ENCODE peak calls at places on chromosomes 12 and 14, in six cellular contexts. One of them, this sample, is unnamed.

GRCh38 chr12:122538496-122538895 is 11.4 kb downstream of the KNTC1 start:
- DNase-seq in left ventricle myocardium inferior: no peak
- DNase-seq in GM23248: no peak
- DNase-seq in pancreas: no peak
- DNase-seq in foreskin fibroblast: no peak
- DNase-seq in cardiac muscle cell: no peak
- DNase-seq in this sample: no peak

GRCh38 chr14:105283028-105283427 is 17.8 kb downstream of the BRF1 start:
- DNase-seq in foreskin fibroblast: no peak
- DNase-seq in GM23248: no peak
- DNase-seq in left ventricle myocardium inferior: no peak
- DNase-seq in pancreas: no peak
- DNase-seq in cardiac muscle cell: no peak
- DNase-seq in this sample: no peak

GRCh38 chr14:74941676-74942097 is 13.7 kb downstream of the PGF start:
- DNase-seq in pancreas: no peak
- DNase-seq in GM23248: peak
- DNase-seq in foreskin fibroblast: peak
- DNase-seq in left ventricle myocardium inferior: peak
- DNase-seq in cardiac muscle cell: no peak
- DNase-seq in this sample: peak

GRCh38 chr12:15688838-15689237 is 100.3 kb downstream of the EPS8 start:
- DNase-seq in GM23248: no peak
- DNase-seq in left ventricle myocardium inferior: no peak
- DNase-seq in cardiac muscle cell: peak
- DNase-seq in pancreas: no peak
- DNase-seq in foreskin fibroblast: no peak
- DNase-seq in this sample: no peak

GRCh38 chr12:76927170-76927784 is 48.5 kb upstream of the CSRP2 start:
- DNase-seq in GM23248: peak
- DNase-seq in cardiac muscle cell: peak
- DNase-seq in left ventricle myocardium inferior: peak
- DNase-seq in pancreas: no peak
- DNase-seq in foreskin fibroblast: no peak
- DNase-seq in this sample: peak

GRCh38 chr12:105221588-105222325 is 14.2 kb downstream of the APPL2 start:
- DNase-seq in GM23248: no peak
- DNase-seq in foreskin fibroblast: no peak
- DNase-seq in left ventricle myocardium inferior: no peak
- DNase-seq in cardiac muscle cell: no peak
- DNase-seq in pancreas: no peak
- DNase-seq in this sample: no peak

GRCh38 chr12:66036317-66036716 is 94.2 kb downstream of the LLPH start:
- DNase-seq in cardiac muscle cell: peak
- DNase-seq in foreskin fibroblast: peak
- DNase-seq in left ventricle myocardium inferior: peak
- DNase-seq in GM23248: peak
- DNase-seq in pancreas: peak
- DNase-seq in this sample: peak

GRCh38 chr12:100845095-100845494 is 50.5 kb downstream of the ANO4 start:
- DNase-seq in foreskin fibroblast: no peak
- DNase-seq in cardiac muscle cell: no peak
- DNase-seq in GM23248: peak
- DNase-seq in left ventricle myocardium inferior: no peak
- DNase-seq in pancreas: no peak
- DNase-seq in this sample: no peak

GRCh38 chr14:92500491-92500941 is 13.1 kb upstream of the RIN3 start:
- DNase-seq in GM23248: no peak
- DNase-seq in pancreas: no peak
- DNase-seq in left ventricle myocardium inferior: peak
- DNase-seq in foreskin fibroblast: no peak
- DNase-seq in cardiac muscle cell: no peak
- DNase-seq in this sample: no peak

GRCh38 chr12:68477906-68478305 is 132.8 kb upstream of the RAP1B start:
- DNase-seq in GM23248: no peak
- DNase-seq in foreskin fibroblast: no peak
- DNase-seq in left ventricle myocardium inferior: no peak
- DNase-seq in pancreas: no peak
- DNase-seq in cardiac muscle cell: no peak
- DNase-seq in this sample: peak

GRCh38 chr12:104682790-104683279 is 226.1 kb downstream of the CHST11 start:
- DNase-seq in GM23248: no peak
- DNase-seq in foreskin fibroblast: no peak
- DNase-seq in left ventricle myocardium inferior: no peak
- DNase-seq in pancreas: no peak
- DNase-seq in cardiac muscle cell: no peak
- DNase-seq in this sample: no peak

GRCh38 chr14:67241416-67242362 is at the start of gene PALS1:
- DNase-seq in cardiac muscle cell: peak
- DNase-seq in pancreas: no peak
- DNase-seq in GM23248: peak
- DNase-seq in left ventricle myocardium inferior: no peak
- DNase-seq in foreskin fibroblast: peak
- DNase-seq in this sample: peak

GRCh38 chr12:6386038-6386437 is 2.1 kb downstream of the LTBR start:
- DNase-seq in pancreas: peak
- DNase-seq in left ventricle myocardium inferior: no peak
- DNase-seq in foreskin fibroblast: no peak
- DNase-seq in GM23248: no peak
- DNase-seq in cardiac muscle cell: no peak
- DNase-seq in this sample: no peak

GRCh38 chr14:22865424-22866215 is 5.9 kb upstream of the LRP10 start:
- DNase-seq in cardiac muscle cell: no peak
- DNase-seq in foreskin fibroblast: no peak
- DNase-seq in pancreas: no peak
- DNase-seq in left ventricle myocardium inferior: no peak
- DNase-seq in GM23248: no peak
- DNase-seq in this sample: peak

GRCh38 chr14:38090506-38090905 is 117.2 kb upstream of the SSTR1 start:
- DNase-seq in foreskin fibroblast: no peak
- DNase-seq in cardiac muscle cell: no peak
- DNase-seq in pancreas: no peak
- DNase-seq in left ventricle myocardium inferior: no peak
- DNase-seq in GM23248: no peak
- DNase-seq in this sample: no peak

DNA sequence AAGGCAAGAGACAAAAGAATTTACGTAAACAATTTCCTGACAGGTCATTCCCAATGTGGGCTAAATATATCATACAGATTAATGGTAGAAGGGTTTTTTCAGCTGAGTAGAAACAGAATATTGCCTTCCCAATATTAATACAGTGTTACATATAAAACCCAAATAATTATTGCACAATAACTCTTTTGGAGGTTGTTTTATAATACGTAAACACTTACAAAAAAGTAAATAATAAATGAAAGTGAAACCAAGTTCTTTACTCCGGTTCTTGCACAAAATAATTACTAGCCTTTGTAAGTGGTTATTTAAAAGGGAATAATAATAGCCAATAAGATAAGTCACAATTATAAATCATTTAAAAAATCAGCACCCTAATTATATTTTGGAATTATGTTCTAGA is 118.6 kb upstream of the SSTR1 start:
- DNase-seq in left ventricle myocardium inferior: no peak
- DNase-seq in foreskin fibroblast: no peak
- DNase-seq in GM23248: peak
- DNase-seq in pancreas: no peak
- DNase-seq in cardiac muscle cell: no peak
- DNase-seq in this sample: no peak
- H3K4me3 ChIP-seq in left ventricle myocardium inferior: peak
- H3K4me3 ChIP-seq in foreskin fibroblast: no peak
- H3K4me3 ChIP-seq in GM23248: peak
- H3K4me3 ChIP-seq in pancreas: no peak
- H3K4me3 ChIP-seq in cardiac muscle cell: no peak
- H3K4me3 ChIP-seq in this sample: no peak

GRCh38 chr12:93824514-93825500 is 147.6 kb downstream of the CRADD start:
- DNase-seq in pancreas: no peak
- DNase-seq in left ventricle myocardium inferior: no peak
- DNase-seq in GM23248: peak
- DNase-seq in foreskin fibroblast: no peak
- DNase-seq in cardiac muscle cell: peak
- DNase-seq in this sample: no peak
- H3K4me3 ChIP-seq in pancreas: no peak
- H3K4me3 ChIP-seq in left ventricle myocardium inferior: no peak
- H3K4me3 ChIP-seq in GM23248: peak
- H3K4me3 ChIP-seq in foreskin fibroblast: no peak
- H3K4me3 ChIP-seq in cardiac muscle cell: no peak
- H3K4me3 ChIP-seq in this sample: no peak

GRCh38 chr14:101002738-101003137 is 99.2 kb upstream of the RTL1 start:
- DNase-seq in GM23248: no peak
- DNase-seq in foreskin fibroblast: no peak
- DNase-seq in left ventricle myocardium inferior: no peak
- DNase-seq in pancreas: no peak
- DNase-seq in cardiac muscle cell: no peak
- DNase-seq in this sample: no peak
- H3K4me3 ChIP-seq in GM23248: no peak
- H3K4me3 ChIP-seq in foreskin fibroblast: no peak
- H3K4me3 ChIP-seq in left ventricle myocardium inferior: no peak
- H3K4me3 ChIP-seq in pancreas: no peak
- H3K4me3 ChIP-seq in cardiac muscle cell: no peak
- H3K4me3 ChIP-seq in this sample: no peak

DNA sequence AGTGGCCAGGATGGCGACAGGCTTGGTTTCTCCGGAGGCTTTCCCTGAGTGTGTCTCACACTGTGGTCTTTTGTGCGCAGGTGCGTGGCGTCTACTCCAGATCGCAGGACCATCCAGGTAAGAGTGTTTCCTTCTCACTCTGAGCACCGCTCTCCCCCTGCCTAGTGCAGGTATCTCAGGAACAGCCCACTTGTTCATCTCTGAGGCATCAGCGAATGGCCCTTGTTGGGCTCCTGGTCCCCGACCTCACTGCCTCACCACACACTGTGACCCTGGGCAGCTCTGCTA is 781 bp downstream of the ADGRD1 start:
- DNase-seq in cardiac muscle cell: no peak
- DNase-seq in pancreas: no peak
- DNase-seq in GM23248: no peak
- DNase-seq in foreskin fibroblast: no peak
- DNase-seq in left ventricle myocardium inferior: no peak
- DNase-seq in this sample: no peak
- H3K4me3 ChIP-seq in cardiac muscle cell: peak
- H3K4me3 ChIP-seq in pancreas: peak
- H3K4me3 ChIP-seq in GM23248: peak
- H3K4me3 ChIP-seq in foreskin fibroblast: peak
- H3K4me3 ChIP-seq in left ventricle myocardium inferior: peak
- H3K4me3 ChIP-seq in this sample: peak

GRCh38 chr12:113056631-113057488 is at the start of gene DTX1:
- DNase-seq in pancreas: peak
- DNase-seq in cardiac muscle cell: peak
- DNase-seq in left ventricle myocardium inferior: peak
- DNase-seq in foreskin fibroblast: no peak
- DNase-seq in GM23248: peak
- DNase-seq in this sample: no peak
- H3K4me3 ChIP-seq in pancreas: peak
- H3K4me3 ChIP-seq in cardiac muscle cell: peak
- H3K4me3 ChIP-seq in left ventricle myocardium inferior: peak
- H3K4me3 ChIP-seq in foreskin fibroblast: no peak
- H3K4me3 ChIP-seq in GM23248: peak
- H3K4me3 ChIP-seq in this sample: peak

GRCh38 chr12:53755451-53756290 is 3.9 kb upstream of the CISTR start:
- DNase-seq in cardiac muscle cell: no peak
- DNase-seq in foreskin fibroblast: no peak
- DNase-seq in left ventricle myocardium inferior: no peak
- DNase-seq in GM23248: no peak
- DNase-seq in pancreas: no peak
- DNase-seq in this sample: no peak

GRCh38 chr12:53757095-53757770 is 5.5 kb upstream of the CISTR start:
- DNase-seq in cardiac muscle cell: peak
- DNase-seq in pancreas: peak
- DNase-seq in GM23248: peak
- DNase-seq in left ventricle myocardium inferior: peak
- DNase-seq in foreskin fibroblast: peak
- DNase-seq in this sample: peak

GRCh38 chr12:53754633-53755261 is 3.0 kb upstream of the CISTR start:
- DNase-seq in GM23248: no peak
- DNase-seq in left ventricle myocardium inferior: no peak
- DNase-seq in cardiac muscle cell: no peak
- DNase-seq in foreskin fibroblast: peak
- DNase-seq in pancreas: no peak
- DNase-seq in this sample: no peak

GRCh38 chr12:53758081-53758769 is 6.4 kb upstream of the CISTR start:
- DNase-seq in foreskin fibroblast: no peak
- DNase-seq in GM23248: no peak
- DNase-seq in pancreas: no peak
- DNase-seq in cardiac muscle cell: no peak
- DNase-seq in left ventricle myocardium inferior: no peak
- DNase-seq in this sample: no peak

GRCh38 chr12:53756300-53757094 is 4.7 kb upstream of the CISTR start:
- DNase-seq in foreskin fibroblast: no peak
- DNase-seq in cardiac muscle cell: no peak
- DNase-seq in GM23248: no peak
- DNase-seq in pancreas: no peak
- DNase-seq in left ventricle myocardium inferior: no peak
- DNase-seq in this sample: no peak
- H3K4me3 ChIP-seq in foreskin fibroblast: no peak
- H3K4me3 ChIP-seq in cardiac muscle cell: no peak
- H3K4me3 ChIP-seq in GM23248: peak
- H3K4me3 ChIP-seq in pancreas: no peak
- H3K4me3 ChIP-seq in left ventricle myocardium inferior: no peak
- H3K4me3 ChIP-seq in this sample: no peak

GRCh38 chr12:62917939-62918338 is 17.0 kb downstream of the PPM1H start:
- DNase-seq in foreskin fibroblast: no peak
- DNase-seq in GM23248: no peak
- DNase-seq in cardiac muscle cell: no peak
- DNase-seq in pancreas: no peak
- DNase-seq in left ventricle myocardium inferior: no peak
- DNase-seq in this sample: no peak
- H3K4me3 ChIP-seq in foreskin fibroblast: no peak
- H3K4me3 ChIP-seq in GM23248: no peak
- H3K4me3 ChIP-seq in cardiac muscle cell: no peak
- H3K4me3 ChIP-seq in pancreas: no peak
- H3K4me3 ChIP-seq in left ventricle myocardium inferior: no peak
- H3K4me3 ChIP-seq in this sample: no peak